ENCODE peak calls at places on chromosomes 3 and 15, in four cellular contexts. One of them, this sample, is unnamed.

GRCh38 chr3:165503346-165503745 is 307.2 kb upstream of the SLITRK3 start:
- DNase-seq in neuronal stem cell: no peak
- DNase-seq in neural progenitor cell: no peak
- DNase-seq in GM23248: no peak
- DNase-seq in this sample: no peak

GRCh38 chr3:177979684-177980083 is 556.6 kb upstream of the KCNMB2 start:
- DNase-seq in GM23248: no peak
- DNase-seq in neural progenitor cell: no peak
- DNase-seq in neuronal stem cell: no peak
- DNase-seq in this sample: no peak

GRCh38 chr3:115697263-115698053 is 74.1 kb downstream of the GAP43 start:
- DNase-seq in GM23248: peak
- DNase-seq in neuronal stem cell: no peak
- DNase-seq in neural progenitor cell: no peak
- DNase-seq in this sample: no peak

GRCh38 chr3:156675744-156676466 is 1.5 kb downstream of the TIPARP start:
- DNase-seq in GM23248: peak
- DNase-seq in neural progenitor cell: no peak
- DNase-seq in neuronal stem cell: no peak
- DNase-seq in this sample: peak

GRCh38 chr15:84824260-84824690 is 7.1 kb downstream of the ALPK3 start:
- DNase-seq in neural progenitor cell: no peak
- DNase-seq in neuronal stem cell: no peak
- DNase-seq in GM23248: peak
- DNase-seq in this sample: no peak

GRCh38 chr3:52401021-52401420 is 43.9 kb downstream of the SEMA3G start:
- DNase-seq in neuronal stem cell: no peak
- DNase-seq in GM23248: no peak
- DNase-seq in neural progenitor cell: no peak
- DNase-seq in this sample: no peak

GRCh38 chr3:172057059-172057458 is 17.7 kb downstream of the FNDC3B start:
- DNase-seq in neuronal stem cell: no peak
- DNase-seq in GM23248: no peak
- DNase-seq in neural progenitor cell: peak
- DNase-seq in this sample: no peak

GRCh38 chr3:9955611-9956352 is 3.6 kb upstream of the PRRT3 start:
- DNase-seq in neuronal stem cell: no peak
- DNase-seq in neural progenitor cell: no peak
- DNase-seq in GM23248: peak
- DNase-seq in this sample: no peak

GRCh38 chr15:85730001-85730820 is 64.5 kb downstream of the KLHL25 start:
- DNase-seq in neuronal stem cell: peak
- DNase-seq in GM23248: peak
- DNase-seq in neural progenitor cell: peak
- DNase-seq in this sample: peak

GRCh38 chr3:126781406-126781805 is 77.4 kb downstream of the CHCHD6 start:
- DNase-seq in neuronal stem cell: no peak
- DNase-seq in GM23248: peak
- DNase-seq in neural progenitor cell: no peak
- DNase-seq in this sample: no peak

GRCh38 chr3:65810277-65810676 is 228.4 kb downstream of the MAGI1 start:
- DNase-seq in neural progenitor cell: no peak
- DNase-seq in neuronal stem cell: no peak
- DNase-seq in GM23248: peak
- DNase-seq in this sample: no peak

GRCh38 chr3:56862352-56863062 is 60.8 kb upstream of the ARHGEF3 start:
- DNase-seq in neural progenitor cell: no peak
- DNase-seq in GM23248: peak
- DNase-seq in neuronal stem cell: no peak
- DNase-seq in this sample: no peak

GRCh38 chr15:31271224-31271635 is 55.4 kb upstream of the KLF13 start:
- DNase-seq in GM23248: no peak
- DNase-seq in neuronal stem cell: no peak
- DNase-seq in neural progenitor cell: peak
- DNase-seq in this sample: no peak

GRCh38 chr3:153051427-153052095 is 110.5 kb upstream of the RAP2B start:
- DNase-seq in neuronal stem cell: no peak
- DNase-seq in neural progenitor cell: no peak
- DNase-seq in GM23248: peak
- DNase-seq in this sample: peak

GRCh38 chr3:61483997-61484396 is 77.4 kb upstream of the PTPRG start:
- DNase-seq in neuronal stem cell: no peak
- DNase-seq in neural progenitor cell: no peak
- DNase-seq in GM23248: no peak
- DNase-seq in this sample: no peak

GRCh38 chr3:5213574-5213966 is 26.1 kb downstream of the EDEM1 start:
- DNase-seq in neuronal stem cell: no peak
- DNase-seq in neural progenitor cell: no peak
- DNase-seq in GM23248: no peak
- DNase-seq in this sample: no peak

GRCh38 chr3:170749765-170750477 is 120.1 kb downstream of the RPL22L1 start:
- DNase-seq in GM23248: peak
- DNase-seq in neuronal stem cell: no peak
- DNase-seq in neural progenitor cell: no peak
- DNase-seq in this sample: no peak

GRCh38 chr3:27591321-27591711 is 107.1 kb upstream of the SLC4A7 start:
- DNase-seq in neural progenitor cell: no peak
- DNase-seq in GM23248: peak
- DNase-seq in neuronal stem cell: no peak
- DNase-seq in this sample: no peak

GRCh38 chr3:126133606-126134005 is 46.8 kb downstream of the ALDH1L1 start:
- DNase-seq in neuronal stem cell: no peak
- DNase-seq in GM23248: no peak
- DNase-seq in neural progenitor cell: no peak
- DNase-seq in this sample: no peak

GRCh38 chr3:43499256-43499655 is 122.6 kb downstream of the ANO10 start:
- DNase-seq in neuronal stem cell: no peak
- DNase-seq in GM23248: no peak
- DNase-seq in neural progenitor cell: no peak
- DNase-seq in this sample: no peak

GRCh38 chr15:31503256-31503655 is 176.6 kb downstream of the KLF13 start:
- DNase-seq in neuronal stem cell: no peak
- DNase-seq in GM23248: no peak
- DNase-seq in neural progenitor cell: no peak
- DNase-seq in this sample: no peak

GRCh38 chr3:129106866-129107565 is 14.6 kb downstream of the RAB43 start:
- DNase-seq in neural progenitor cell: no peak
- DNase-seq in GM23248: no peak
- DNase-seq in neuronal stem cell: no peak
- DNase-seq in this sample: no peak

GRCh38 chr15:77497108-77497737 is 76.5 kb downstream of the HMG20A start:
- DNase-seq in neural progenitor cell: no peak
- DNase-seq in GM23248: peak
- DNase-seq in neuronal stem cell: no peak
- DNase-seq in this sample: no peak

GRCh38 chr3:18444597-18445420 is 19.7 kb upstream of the SATB1 start:
- DNase-seq in neuronal stem cell: peak
- DNase-seq in neural progenitor cell: peak
- DNase-seq in GM23248: peak
- DNase-seq in this sample: no peak

GRCh38 chr3:178975320-178975719 is 96.3 kb downstream of the ZMAT3 start:
- DNase-seq in GM23248: no peak
- DNase-seq in neuronal stem cell: no peak
- DNase-seq in neural progenitor cell: no peak
- DNase-seq in this sample: no peak

DNA sequence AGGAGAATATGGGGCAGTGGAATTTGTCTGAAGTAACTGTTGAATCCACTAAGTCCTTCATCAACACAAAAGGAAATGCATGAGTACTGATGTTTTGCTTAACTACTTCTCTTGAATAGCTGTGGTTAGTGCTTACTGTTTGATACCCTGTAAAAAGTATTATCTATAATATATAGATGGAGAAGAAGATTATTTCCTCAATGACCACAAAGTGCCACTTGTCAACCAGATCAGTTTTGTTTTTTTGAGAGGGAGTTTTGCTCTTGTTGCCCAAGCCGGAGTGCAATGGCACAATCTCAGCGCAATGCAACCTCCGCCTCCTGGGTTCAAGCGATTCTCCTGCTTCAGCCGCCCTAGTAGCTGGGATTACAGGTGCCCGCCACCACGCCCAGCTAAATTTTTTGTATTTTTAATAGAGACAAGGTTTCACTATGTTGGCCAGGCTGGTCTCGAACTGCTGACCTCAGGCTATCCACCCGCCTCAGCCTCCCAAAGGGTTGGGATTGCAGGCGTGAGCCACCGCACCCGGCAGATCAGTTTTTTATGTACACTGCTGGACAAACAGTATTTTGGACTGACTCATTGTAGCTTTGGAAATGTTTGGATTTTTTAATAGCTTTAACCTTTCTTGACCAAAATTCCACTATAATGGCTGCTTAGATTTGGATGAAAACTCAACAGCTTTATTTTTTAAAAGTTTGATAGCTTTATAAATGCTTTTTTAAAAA is 1.5 kb upstream of the RPLP1 start:
- DNase-seq in neuronal stem cell: no peak
- DNase-seq in GM23248: no peak
- DNase-seq in neural progenitor cell: no peak
- DNase-seq in this sample: no peak
- H3K4me2 ChIP-seq in neuronal stem cell: no peak
- H3K4me2 ChIP-seq in GM23248: no peak
- H3K4me2 ChIP-seq in neural progenitor cell: peak
- H3K4me2 ChIP-seq in this sample: peak

GRCh38 chr3:23913182-23913581 is 3.6 kb downstream of the NKIRAS1 start:
- DNase-seq in neuronal stem cell: no peak
- DNase-seq in GM23248: no peak
- DNase-seq in neural progenitor cell: no peak
- DNase-seq in this sample: no peak
- H3K4me2 ChIP-seq in neuronal stem cell: no peak
- H3K4me2 ChIP-seq in GM23248: no peak
- H3K4me2 ChIP-seq in neural progenitor cell: no peak
- H3K4me2 ChIP-seq in this sample: no peak

GRCh38 chr15:41148065-41148464 is 32.0 kb upstream of the INO80 start:
- DNase-seq in GM23248: no peak
- DNase-seq in neuronal stem cell: no peak
- DNase-seq in neural progenitor cell: no peak
- DNase-seq in this sample: no peak

GRCh38 chr15:41154412-41154811 is 38.3 kb upstream of the INO80 start:
- DNase-seq in GM23248: no peak
- DNase-seq in neuronal stem cell: no peak
- DNase-seq in neural progenitor cell: no peak
- DNase-seq in this sample: no peak

GRCh38 chr15:41153733-41154132 is 37.7 kb upstream of the INO80 start:
- DNase-seq in GM23248: no peak
- DNase-seq in neuronal stem cell: no peak
- DNase-seq in neural progenitor cell: no peak
- DNase-seq in this sample: no peak

GRCh38 chr15:41151451-41152005 is 35.4 kb upstream of the INO80 start:
- DNase-seq in neuronal stem cell: no peak
- DNase-seq in GM23248: no peak
- DNase-seq in neural progenitor cell: no peak
- DNase-seq in this sample: no peak

GRCh38 chr15:41150279-41150678 is 34.2 kb upstream of the INO80 start:
- DNase-seq in GM23248: no peak
- DNase-seq in neural progenitor cell: no peak
- DNase-seq in neuronal stem cell: no peak
- DNase-seq in this sample: no peak
- H3K4me2 ChIP-seq in GM23248: no peak
- H3K4me2 ChIP-seq in neural progenitor cell: no peak
- H3K4me2 ChIP-seq in neuronal stem cell: no peak
- H3K4me2 ChIP-seq in this sample: peak

GRCh38 chr3:14143271-14143605 is 18.4 kb downstream of the TMEM43 start:
- DNase-seq in GM23248: peak
- DNase-seq in neuronal stem cell: no peak
- DNase-seq in neural progenitor cell: no peak
- DNase-seq in this sample: no peak
- H3K4me2 ChIP-seq in GM23248: peak
- H3K4me2 ChIP-seq in neuronal stem cell: no peak
- H3K4me2 ChIP-seq in neural progenitor cell: no peak
- H3K4me2 ChIP-seq in this sample: peak

GRCh38 chr3:186786810-186787375 is 3.5 kb downstream of the EIF4A2 start:
- DNase-seq in neuronal stem cell: no peak
- DNase-seq in neural progenitor cell: no peak
- DNase-seq in GM23248: peak
- DNase-seq in this sample: no peak

GRCh38 chr3:186789554-186790260 is 6.3 kb downstream of the EIF4A2 start:
- DNase-seq in neural progenitor cell: no peak
- DNase-seq in neuronal stem cell: no peak
- DNase-seq in GM23248: peak
- DNase-seq in this sample: no peak

GRCh38 chr3:186787642-186788481 is 4.5 kb downstream of the EIF4A2 start:
- DNase-seq in neural progenitor cell: no peak
- DNase-seq in neuronal stem cell: no peak
- DNase-seq in GM23248: peak
- DNase-seq in this sample: no peak

GRCh38 chr3:186790261-186790981 is 7.0 kb downstream of the EIF4A2 start:
- DNase-seq in neural progenitor cell: no peak
- DNase-seq in GM23248: peak
- DNase-seq in neuronal stem cell: no peak
- DNase-seq in this sample: no peak

DNA sequence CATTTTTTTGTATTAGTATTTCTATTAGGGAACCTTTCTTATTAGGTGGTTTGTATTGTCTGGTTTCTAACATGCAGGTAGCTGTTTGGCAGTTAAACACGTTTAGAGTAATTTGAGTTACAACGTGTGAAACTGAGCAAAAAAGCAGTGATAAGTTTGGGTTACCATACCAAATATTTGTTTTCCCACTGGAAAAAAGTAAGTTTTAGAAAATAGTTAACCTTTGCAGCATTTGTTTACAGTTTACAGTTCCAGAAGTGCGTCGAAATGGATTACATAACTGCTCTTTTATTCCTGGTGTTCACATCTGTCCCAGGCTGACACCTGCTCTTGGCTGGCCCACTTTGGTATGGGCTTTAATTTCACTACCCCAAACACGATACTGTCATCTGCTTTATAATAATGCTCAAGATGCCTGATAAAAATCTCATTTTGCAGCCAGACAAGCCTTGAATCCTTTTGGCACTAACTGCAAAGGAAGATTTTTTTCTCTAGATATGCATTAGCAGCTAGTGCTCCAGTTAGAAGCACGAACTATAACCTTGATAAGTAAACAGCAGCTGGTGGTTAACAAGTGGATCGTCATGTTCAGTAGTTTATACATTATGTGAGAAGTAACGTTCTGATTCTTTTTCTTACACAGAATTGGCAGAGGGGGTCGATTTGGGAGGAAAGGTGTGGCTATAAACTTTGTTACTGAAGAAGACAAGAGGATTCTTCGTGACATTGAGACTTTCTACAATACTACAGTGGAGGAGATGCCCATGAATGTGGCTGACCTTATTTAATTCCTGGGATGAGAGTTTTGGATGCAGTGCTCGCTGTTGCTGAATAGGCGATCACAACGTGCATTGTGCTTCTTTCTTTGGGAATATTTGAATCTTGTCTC is 5.3 kb downstream of the EIF4A2 start:
- DNase-seq in GM23248: peak
- DNase-seq in neuronal stem cell: no peak
- DNase-seq in neural progenitor cell: no peak
- DNase-seq in this sample: no peak
- H3K4me2 ChIP-seq in GM23248: peak
- H3K4me2 ChIP-seq in neuronal stem cell: no peak
- H3K4me2 ChIP-seq in neural progenitor cell: peak
- H3K4me2 ChIP-seq in this sample: no peak

GRCh38 chr3:53571264-53571663 is 76.9 kb downstream of the CACNA1D start:
- DNase-seq in neural progenitor cell: no peak
- DNase-seq in GM23248: no peak
- DNase-seq in neuronal stem cell: no peak
- DNase-seq in this sample: no peak
- H3K4me2 ChIP-seq in neural progenitor cell: no peak
- H3K4me2 ChIP-seq in GM23248: no peak
- H3K4me2 ChIP-seq in neuronal stem cell: no peak
- H3K4me2 ChIP-seq in this sample: no peak

GRCh38 chr3:99394831-99395733 is 243.3 kb upstream of the COL8A1 start:
- DNase-seq in neural progenitor cell: no peak
- DNase-seq in GM23248: peak
- DNase-seq in neuronal stem cell: no peak
- DNase-seq in this sample: peak
- H3K4me2 ChIP-seq in neural progenitor cell: no peak
- H3K4me2 ChIP-seq in GM23248: peak
- H3K4me2 ChIP-seq in neuronal stem cell: no peak
- H3K4me2 ChIP-seq in this sample: peak